ENCODE peak calls at places on chromosome 10, in eight cellular contexts. T, X, Z, Q, H, A, B and K are unnamed samples.

GRCh38 chr10:48792687-48793096 is 108.0 kb downstream of the WDFY4 start:
- DNase-seq in B (no peak), H (peak; percentile 42), T (no peak), Q (no peak), A (no peak), X (no peak), Z (no peak), K (no peak)

GRCh38 chr10:19158870-19159269 is 110.3 kb downstream of the MALRD1 start:
- DNase-seq in T (no peak), A (no peak), H (no peak), Q (no peak), Z (no peak), B (no peak), X (no peak), K (no peak)

GRCh38 chr10:68508090-68508489 is 19.2 kb downstream of the SLC25A16 start:
- DNase-seq in T (no peak), B (no peak), H (no peak), Z (no peak), X (no peak), Q (no peak), A (no peak), K (no peak)

GRCh38 chr10:109966961-109967738 is 40.6 kb upstream of the ADD3 start:
- DNase-seq in Q (no peak), B (no peak), T (no peak), Z (no peak), H (peak; percentile 54), A (no peak), X (peak; percentile 55), K (no peak)

GRCh38 chr10:71765176-71765906 is 8.0 kb downstream of the VSIR start:
- DNase-seq in X (no peak), A (no peak), T (peak; percentile 48), B (no peak), Q (no peak), Z (no peak), H (no peak), K (no peak)

GRCh38 chr10:31739759-31740158 is 188.9 kb downstream of the ARHGAP12 start:
- DNase-seq in X (no peak), H (no peak), T (no peak), Z (no peak), A (no peak), Q (no peak), B (no peak), K (no peak)

GRCh38 chr10:88110822-88111221 is 247.4 kb downstream of the PTEN start:
- DNase-seq in T (no peak), A (no peak), X (no peak), Z (no peak), Q (no peak), B (no peak), H (no peak), K (no peak)

GRCh38 chr10:69213601-69214311 is 6.4 kb upstream of the HKDC1 start:
- DNase-seq in B (no peak), A (no peak), T (no peak), H (no peak), Z (no peak), X (no peak), Q (no peak), K (no peak)

GRCh38 chr10:58647366-58647765 is 134.7 kb downstream of the BICC1 start:
- DNase-seq in X (no peak), Z (no peak), Q (no peak), A (no peak), B (no peak), T (no peak), H (no peak), K (no peak)

GRCh38 chr10:132632851-132633684 is 95.5 kb downstream of the INPP5A start:
- DNase-seq in Q (no peak), A (no peak), T (no peak), Z (no peak), H (no peak), B (no peak), X (peak; percentile 31), K (no peak)

GRCh38 chr10:100873081-100873824 is 39.5 kb upstream of the SLF2 start:
- DNase-seq in Z (no peak), X (no peak), A (no peak), H (no peak), Q (no peak), T (no peak), B (no peak), K (no peak)

GRCh38 chr10:3820255-3820654 is 35.2 kb upstream of the KLF6 start:
- DNase-seq in H (no peak), B (no peak), A (no peak), X (no peak), Z (no peak), Q (no peak), T (no peak), K (no peak)

GRCh38 chr10:96493254-96493653 is 20.5 kb downstream of the TLL2 start:
- DNase-seq in A (peak; percentile 31), B (no peak), H (no peak), X (no peak), Z (no peak), Q (no peak), T (no peak), K (no peak)

GRCh38 chr10:98694863-98695262 is 248.1 kb upstream of the HPS1 start:
- DNase-seq in T (no peak), H (no peak), Z (no peak), Q (no peak), A (no peak), X (no peak), B (no peak), K (no peak)

GRCh38 chr10:113216068-113216467 is 266.0 kb downstream of the TCF7L2 start:
- DNase-seq in A (no peak), B (no peak), T (no peak), Q (peak; percentile 12), X (no peak), H (no peak), Z (no peak), K (no peak)

GRCh38 chr10:110226555-110226925 is 19.1 kb downstream of the MXI1 start:
- DNase-seq in H (peak; percentile 91), T (peak; percentile 95), X (peak; percentile 95), Z (peak; percentile 93), B (peak; percentile 55), Q (peak; percentile 85), A (peak; percentile 97), K (peak; percentile 92)

GRCh38 chr10:89301721-89302445 is at the start of gene IFIT2:
- DNase-seq in Q (no peak), Z (no peak), A (no peak), H (peak; percentile 51), T (peak; percentile 57), X (peak; percentile 54), B (peak; percentile 47), K (peak; percentile 58)

GRCh38 chr10:77566914-77567566 is 70.6 kb downstream of the KCNMA1 start:
- DNase-seq in Q (no peak), Z (no peak), A (no peak), H (no peak), T (no peak), B (no peak), X (no peak), K (no peak)
- H3K4me1 ChIP-seq in Q (peaks cover 39% of the 10 kb centered on the region), Z (no peaks in the 10 kb centered on the region), A (no peaks in the 10 kb centered on the region), H (no peaks in the 10 kb centered on the region), T (peaks cover 3% of the 10 kb centered on the region), B (peaks cover 61% of the 10 kb centered on the region), X (no peaks in the 10 kb centered on the region), K (peaks cover 24% of the 10 kb centered on the region)

DNA sequence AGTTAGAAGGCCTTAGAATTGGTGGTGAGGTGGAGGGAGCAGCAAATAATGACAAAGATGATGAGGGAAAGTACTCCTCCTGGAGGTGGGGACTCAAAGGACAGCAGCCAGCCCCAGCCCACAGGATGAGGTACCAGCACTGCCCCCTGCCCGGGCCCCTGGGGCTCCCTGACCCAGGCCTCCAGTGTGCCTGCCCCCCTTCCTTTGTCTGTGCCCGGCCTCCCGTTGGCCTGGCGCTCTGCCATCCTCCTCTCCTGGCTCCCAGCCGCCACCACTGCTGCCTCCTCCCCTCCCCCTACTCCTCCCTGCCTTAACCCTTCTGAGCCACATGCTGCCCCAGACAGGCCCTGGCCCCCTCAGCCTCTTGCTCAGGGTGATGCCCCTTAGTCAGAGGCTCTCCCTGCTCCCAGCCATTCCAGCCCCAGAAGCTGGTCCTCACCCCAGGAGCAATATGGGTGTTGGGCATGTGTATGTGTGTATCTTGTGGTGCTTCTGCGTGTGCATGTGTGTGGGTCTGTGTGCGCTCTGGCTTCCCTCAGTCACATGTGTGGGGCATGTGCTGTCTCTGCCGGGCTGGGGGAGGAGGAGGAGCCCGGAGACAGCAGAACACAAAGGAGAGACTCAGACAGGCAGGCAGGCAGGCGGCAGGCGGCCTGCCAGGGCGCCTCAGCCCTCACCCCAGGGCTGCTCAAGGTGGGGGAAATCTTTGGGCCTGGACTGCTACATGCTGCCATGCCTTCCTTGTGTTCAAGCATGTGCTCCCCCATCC is 2.6 kb downstream of the LDB1 start:
- DNase-seq in Q (no peak), X (peak; percentile 87), A (peak; percentile 91), T (peak; percentile 86), Z (no peak), H (peak; percentile 93), B (no peak), K (peak; percentile 85)
- TF ChIP-seq POLR2A in Q (no peak), X (no peak), A (no peak), T (no peak), Z (no peak), H (peak; percentile 65), B (no peak), K (no peak)

DNA sequence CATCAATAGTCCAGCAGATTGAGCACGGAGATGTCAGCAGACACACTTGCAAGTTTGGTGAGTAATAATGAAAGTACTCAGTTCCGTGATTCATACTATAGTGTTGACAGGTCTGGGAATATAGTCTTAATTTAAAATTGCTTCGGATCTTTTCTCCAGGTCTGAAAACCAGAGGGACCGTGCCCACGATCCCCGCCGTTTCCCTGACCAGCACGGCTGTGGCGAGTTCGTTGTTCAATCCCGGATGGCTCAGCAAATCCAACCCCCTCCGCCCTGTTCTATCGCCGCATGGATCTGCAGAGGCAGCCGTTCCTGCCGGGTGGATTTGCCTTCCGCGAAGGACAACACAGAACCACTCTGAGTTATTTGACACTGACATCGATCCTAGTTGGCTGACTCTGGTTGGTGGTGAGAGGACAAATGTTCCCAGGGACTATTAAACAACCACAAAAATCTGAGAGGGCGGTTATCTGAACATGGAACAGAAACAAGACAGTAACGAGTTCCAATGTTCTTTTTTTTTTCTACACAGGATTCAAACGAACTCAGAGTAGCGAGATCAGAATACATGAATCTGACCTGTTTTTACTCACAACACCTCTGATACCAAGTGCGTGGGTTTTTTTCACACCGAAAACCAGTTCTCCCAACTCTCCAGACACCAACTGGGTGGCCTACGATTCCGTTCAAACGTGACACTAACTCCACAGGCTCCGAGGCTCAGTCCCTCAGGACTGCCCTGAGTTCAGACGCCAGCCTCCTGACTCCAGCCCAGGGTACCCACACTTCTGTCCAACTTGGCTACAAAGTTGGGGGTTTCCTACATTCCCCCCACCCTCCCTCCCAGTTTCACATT is 52.7 kb downstream of the RBM17 start:
- DNase-seq in H (no peak), Z (no peak), B (peak; percentile 48), X (peak; percentile 71), Q (no peak), A (peak; percentile 39), T (no peak), K (no peak)
- H3K4me3 ChIP-seq in H (no peak overlapping the region), Z (no peak overlapping the region), B (peak overlapping the region; percentile 21), X (peak overlapping the region; percentile 0), Q (no peak overlapping the region), A (no peak overlapping the region), T (peak overlapping the region; percentile 13), K (no peak overlapping the region)

DNA sequence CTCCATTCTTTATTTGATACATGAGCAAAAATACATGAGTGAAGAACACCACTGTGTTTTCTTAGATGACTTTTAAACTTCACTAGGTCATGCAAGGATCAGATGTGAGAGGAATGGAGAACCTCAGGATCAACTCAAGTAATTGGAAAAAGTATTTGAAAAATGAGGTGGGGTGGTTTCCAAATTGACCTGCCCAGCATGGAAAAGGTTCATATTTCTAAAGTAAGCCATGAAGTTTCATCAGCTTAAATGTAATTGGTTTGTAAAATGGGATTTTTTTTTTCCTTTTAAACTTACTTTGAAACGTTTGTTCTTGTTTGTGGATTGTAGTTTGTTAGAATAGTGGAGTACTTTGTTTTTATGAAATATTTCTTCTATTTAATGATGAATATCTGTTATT is 134.8 kb downstream of the MLLT10 start:
- DNase-seq in Z (no peak), A (no peak), Q (no peak), B (no peak), H (no peak), X (no peak), T (no peak), K (no peak)
- H3K4me1 ChIP-seq in Z (no peaks in the 10 kb centered on the region), A (no peaks in the 10 kb centered on the region), Q (no peaks in the 10 kb centered on the region), B (peaks cover 15% of the 10 kb centered on the region), H (peaks cover 19% of the 10 kb centered on the region), X (no peaks in the 10 kb centered on the region), T (peaks cover 4% of the 10 kb centered on the region), K (peaks cover 14% of the 10 kb centered on the region)